ENCODE peak calls at places on chromosome 13, in four cellular contexts. K is pancreas, A is IMR-90, I is lung. H is an unnamed sample. For H3K36me3 and H3K4me1, the result is how much of the 10 kb centered on the place peaks cover.

GRCh38 chr13:42835012-42835411 is 53.6 kb downstream of the FAM216B start:
- DNase-seq in K (no peak), A (no peak), I (no peak), H (no peak)

GRCh38 chr13:35990196-35990595 is 141.0 kb downstream of the DCLK1 start:
- DNase-seq in K (no peak), A (no peak), I (no peak), H (no peak)

GRCh38 chr13:76397413-76397812 is 488.8 kb downstream of the KCTD12 start:
- DNase-seq in K (no peak), A (no peak), I (no peak), H (peak)

GRCh38 chr13:109180905-109181425 is 551.6 kb downstream of the MYO16 start:
- DNase-seq in K (no peak), A (peak), I (no peak), H (no peak)

GRCh38 chr13:53015044-53015443 is 13.6 kb upstream of the OLFM4 start:
- DNase-seq in K (no peak), A (no peak), I (no peak), H (no peak)

GRCh38 chr13:55815458-55816033 is 1325.2 kb upstream of the PRR20A start:
- DNase-seq in K (no peak), A (no peak), I (no peak), H (no peak)

GRCh38 chr13:26022538-26023292 is 29.1 kb downstream of the SHISA2 start:
- DNase-seq in K (peak), A (peak), I (peak), H (no peak)

GRCh38 chr13:79745141-79745540 is 264.2 kb downstream of the NDFIP2 start:
- DNase-seq in K (peak), A (no peak), I (no peak), H (no peak)

GRCh38 chr13:48647625-48648024 is 6.1 kb upstream of the CYSLTR2 start:
- DNase-seq in K (no peak), A (no peak), I (no peak), H (no peak)

GRCh38 chr13:91326156-91326555 is 21.3 kb upstream of the MIR17HG start:
- DNase-seq in K (no peak), A (no peak), I (no peak), H (no peak)

GRCh38 chr13:111572956-111573355 is 252.5 kb downstream of the TEX29 start:
- DNase-seq in K (peak), A (no peak), I (no peak), H (no peak)

GRCh38 chr13:30857636-30858035 is 48.4 kb upstream of the MEDAG start:
- DNase-seq in K (no peak), A (no peak), I (no peak), H (no peak)

GRCh38 chr13:47484564-47484963 is 516.5 kb downstream of the SUCLA2 start:
- DNase-seq in K (no peak), A (peak), I (no peak), H (no peak)

GRCh38 chr13:45315520-45316167 is 25.3 kb downstream of the TPT1 start:
- DNase-seq in K (no peak), A (no peak), I (no peak), H (no peak)
- H3K36me3 ChIP-seq in K (under half), A (under half), I (under half), H (under half)

GRCh38 chr13:106683179-106683578 is 115.2 kb upstream of the ARGLU1 start:
- DNase-seq in K (no peak), A (no peak), I (no peak), H (no peak)
- H3K4me1 ChIP-seq in K (under half), A (under half), I (under half), H (under half)

DNA sequence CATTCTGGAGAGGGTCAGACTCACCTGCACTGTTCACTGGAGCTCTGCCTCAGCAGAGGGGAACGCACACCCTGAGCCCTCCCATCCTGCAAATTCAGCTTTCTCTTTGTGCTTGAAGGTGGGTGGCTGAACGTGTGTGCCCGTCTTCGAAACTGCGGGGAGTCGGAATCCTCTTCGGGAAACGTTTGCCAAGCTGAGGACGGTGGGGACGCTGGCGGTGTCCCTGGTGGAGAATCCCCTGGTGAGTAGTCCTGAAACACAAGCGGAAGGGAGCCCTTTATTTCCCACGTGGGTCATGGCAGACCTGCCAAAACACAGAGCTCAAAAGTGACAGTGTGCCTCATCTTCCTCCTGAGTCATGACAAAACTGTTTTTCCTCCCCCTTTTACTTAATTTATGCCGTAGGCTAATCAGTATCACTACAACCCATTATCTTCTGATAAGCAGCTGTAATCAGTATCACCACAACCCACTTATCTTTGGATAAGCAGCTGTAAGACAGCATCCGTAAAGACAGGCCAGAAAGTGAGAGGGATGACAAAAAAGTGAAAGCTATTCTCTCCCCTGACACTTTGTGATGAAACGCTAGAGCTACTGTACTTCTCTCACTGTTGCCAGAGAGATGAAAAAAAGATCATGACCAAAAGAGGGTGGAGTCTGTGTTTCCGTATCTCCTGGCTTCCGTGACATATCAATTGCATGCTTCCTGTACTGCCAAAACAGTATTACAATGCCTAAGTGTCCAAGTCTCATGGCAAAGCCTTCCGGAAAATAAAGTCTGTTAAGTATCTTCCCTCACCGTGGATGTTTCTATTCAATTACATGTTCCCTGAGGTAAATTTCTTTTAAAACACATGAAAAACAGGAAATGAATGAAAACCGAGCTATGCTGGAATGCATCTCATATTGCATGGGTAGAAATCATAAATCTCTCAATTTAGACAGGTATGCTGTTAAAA is 155.5 kb downstream of the TBC1D4 start:
- DNase-seq in K (no peak), A (peak), I (no peak), H (peak)
- H3K27ac ChIP-seq in K (no peak), A (no peak), I (peak), H (peak)

DNA sequence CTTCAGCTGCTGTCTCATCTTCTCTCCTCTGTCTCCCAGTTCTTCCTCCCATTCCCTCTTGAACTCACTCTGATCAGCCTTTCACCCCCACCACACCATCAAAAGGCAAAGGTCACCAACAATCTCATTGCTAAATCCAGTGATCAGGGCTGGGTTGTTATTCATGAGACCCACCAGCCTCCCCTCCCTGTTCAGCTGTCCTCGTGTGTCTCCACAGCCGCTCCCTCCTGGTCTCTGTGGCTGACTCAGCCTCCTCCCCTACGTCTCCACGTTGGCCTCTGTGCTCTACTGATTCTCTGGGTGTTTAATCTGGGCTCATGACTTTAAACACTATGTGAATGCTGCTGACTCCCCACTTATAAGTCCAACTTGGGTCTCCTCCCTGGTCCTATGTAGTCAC is 38.9 kb downstream of the PARP4 start:
- DNase-seq in K (no peak), A (no peak), I (no peak), H (no peak)
- H3K36me3 ChIP-seq in K (under half), A (half or more), I (under half), H (under half)